ENCODE peak calls at places on chromosome 9, in six cellular contexts. O is Kasumi-1; J is GM04503; F is cerebellum; P is stimulated activated CD4-positive, alpha-beta T cell treated with anti-CD3 and anti-CD28 coated beads, Interleukin-15, amount 100 ng/mL, for 24 hours; K is activated CD4-positive, alpha-beta T cell treated with anti-CD3 and anti-CD28 coated beads, Interleukin-2, amount 10 ng/mL, durations not matched to agents 7 days and 5 days. B is an unnamed sample.

GRCh38 chr9:35863583-35863982 is 6.6 kb downstream of the OR13J1 start:
- DNase-seq in O (no peak), J (no peak), F (no peak), P (no peak), K (no peak), B (no peak)

GRCh38 chr9:105291938-105292337 is 47.5 kb downstream of the SLC44A1 start:
- DNase-seq in O (no peak), J (no peak), F (no peak), P (no peak), K (no peak), B (no peak)

GRCh38 chr9:79883073-79883645 is 311.4 kb downstream of the TLE4 start:
- DNase-seq in O (peak), J (no peak), F (no peak), P (peak), K (peak), B (no peak)

GRCh38 chr9:114461468-114461867 is 43.8 kb downstream of the WHRN start:
- DNase-seq in O (no peak), J (no peak), F (no peak), P (no peak), K (no peak), B (no peak)

GRCh38 chr9:89899476-89900047 is 294.8 kb downstream of the GADD45G start:
- DNase-seq in O (no peak), J (no peak), F (no peak), P (no peak), K (no peak), B (no peak)

GRCh38 chr9:98575379-98576346 is 133.1 kb downstream of the GABBR2 start:
- DNase-seq in O (peak), J (no peak), F (no peak), P (peak), K (peak), B (no peak)

GRCh38 chr9:123338710-123339665 is 17.0 kb upstream of the CRB2 start:
- DNase-seq in O (peak), J (no peak), F (no peak), P (peak), K (peak), B (no peak)

GRCh38 chr9:104863180-104863883 is 64.6 kb downstream of the ABCA1 start:
- DNase-seq in O (peak), J (peak), F (peak), P (peak), K (peak), B (peak)

GRCh38 chr9:122837266-122837850 is 9.0 kb upstream of the PDCL start:
- DNase-seq in O (no peak), J (no peak), F (no peak), P (no peak), K (no peak), B (no peak)

GRCh38 chr9:99000480-99001395 is 57.0 kb downstream of the COL15A1 start:
- DNase-seq in O (peak), J (no peak), F (peak), P (peak), K (peak), B (peak)

GRCh38 chr9:89564257-89564878 is 40.4 kb upstream of the GADD45G start:
- DNase-seq in O (no peak), J (no peak), F (peak), P (no peak), K (no peak), B (no peak)

GRCh38 chr9:105432247-105432857 is 15.5 kb upstream of the FSD1L start:
- DNase-seq in O (no peak), J (no peak), F (no peak), P (no peak), K (no peak), B (no peak)

GRCh38 chr9:118961857-118962256 is 407.4 kb downstream of the BRINP1 start:
- DNase-seq in O (no peak), J (peak), F (no peak), P (no peak), K (no peak), B (peak)

GRCh38 chr9:98794802-98795201 is 1.6 kb downstream of the ANKS6 start:
- DNase-seq in O (no peak), J (no peak), F (no peak), P (no peak), K (no peak), B (no peak)

GRCh38 chr9:72540348-72540873 is 19.0 kb downstream of the TMC1 start:
- DNase-seq in O (no peak), J (peak), F (no peak), P (no peak), K (no peak), B (no peak)